ENCODE peak calls at places on chromosome 10, in seven cellular contexts. One of them, this sample, is unnamed.

GRCh38 chr10:76973515-76974289 is 663.9 kb downstream of the KCNMA1 start:
- DNase-seq in bronchial epithelial cell: peak
- DNase-seq in CD8-positive, alpha-beta T cell: no peak
- DNase-seq in kidney epithelial cell: no peak
- DNase-seq in astrocyte of the spinal cord: peak
- DNase-seq in right atrium auricular region: no peak
- DNase-seq in foreskin fibroblast: peak
- DNase-seq in this sample: no peak

GRCh38 chr10:100792544-100792943 is 47.2 kb downstream of the PAX2 start:
- DNase-seq in bronchial epithelial cell: no peak
- DNase-seq in kidney epithelial cell: no peak
- DNase-seq in CD8-positive, alpha-beta T cell: no peak
- DNase-seq in right atrium auricular region: no peak
- DNase-seq in foreskin fibroblast: no peak
- DNase-seq in astrocyte of the spinal cord: no peak
- DNase-seq in this sample: no peak

GRCh38 chr10:103770139-103770538 is 85.2 kb downstream of the SH3PXD2A start:
- DNase-seq in kidney epithelial cell: no peak
- DNase-seq in CD8-positive, alpha-beta T cell: no peak
- DNase-seq in bronchial epithelial cell: no peak
- DNase-seq in right atrium auricular region: no peak
- DNase-seq in foreskin fibroblast: no peak
- DNase-seq in astrocyte of the spinal cord: no peak
- DNase-seq in this sample: no peak

GRCh38 chr10:61733358-61733940 is 70.7 kb downstream of the CABCOCO1 start:
- DNase-seq in right atrium auricular region: no peak
- DNase-seq in bronchial epithelial cell: peak
- DNase-seq in CD8-positive, alpha-beta T cell: no peak
- DNase-seq in astrocyte of the spinal cord: peak
- DNase-seq in kidney epithelial cell: no peak
- DNase-seq in foreskin fibroblast: peak
- DNase-seq in this sample: peak

GRCh38 chr10:98472171-98472570 is 25.4 kb upstream of the HPS1 start:
- DNase-seq in astrocyte of the spinal cord: no peak
- DNase-seq in bronchial epithelial cell: no peak
- DNase-seq in foreskin fibroblast: no peak
- DNase-seq in right atrium auricular region: no peak
- DNase-seq in CD8-positive, alpha-beta T cell: no peak
- DNase-seq in kidney epithelial cell: no peak
- DNase-seq in this sample: no peak

GRCh38 chr10:114869500-114869899 is 47.9 kb downstream of the FHIP2A start:
- DNase-seq in foreskin fibroblast: peak
- DNase-seq in bronchial epithelial cell: peak
- DNase-seq in right atrium auricular region: no peak
- DNase-seq in astrocyte of the spinal cord: peak
- DNase-seq in CD8-positive, alpha-beta T cell: no peak
- DNase-seq in kidney epithelial cell: no peak
- DNase-seq in this sample: no peak

GRCh38 chr10:131641231-131641630 is 259.6 kb upstream of the PPP2R2D start:
- DNase-seq in foreskin fibroblast: no peak
- DNase-seq in kidney epithelial cell: peak
- DNase-seq in astrocyte of the spinal cord: no peak
- DNase-seq in right atrium auricular region: no peak
- DNase-seq in bronchial epithelial cell: no peak
- DNase-seq in CD8-positive, alpha-beta T cell: no peak
- DNase-seq in this sample: peak

GRCh38 chr10:98088186-98088971 is 46.1 kb upstream of the R3HCC1L start:
- DNase-seq in kidney epithelial cell: no peak
- DNase-seq in bronchial epithelial cell: no peak
- DNase-seq in foreskin fibroblast: peak
- DNase-seq in right atrium auricular region: no peak
- DNase-seq in CD8-positive, alpha-beta T cell: no peak
- DNase-seq in astrocyte of the spinal cord: no peak
- DNase-seq in this sample: no peak

GRCh38 chr10:775245-776075 is 86.0 kb upstream of the DIP2C start:
- DNase-seq in foreskin fibroblast: no peak
- DNase-seq in right atrium auricular region: peak
- DNase-seq in kidney epithelial cell: no peak
- DNase-seq in CD8-positive, alpha-beta T cell: no peak
- DNase-seq in astrocyte of the spinal cord: no peak
- DNase-seq in bronchial epithelial cell: no peak
- DNase-seq in this sample: peak

GRCh38 chr10:31864834-31865518 is 63.7 kb downstream of the ARHGAP12 start:
- DNase-seq in foreskin fibroblast: no peak
- DNase-seq in kidney epithelial cell: no peak
- DNase-seq in bronchial epithelial cell: no peak
- DNase-seq in CD8-positive, alpha-beta T cell: no peak
- DNase-seq in right atrium auricular region: no peak
- DNase-seq in astrocyte of the spinal cord: peak
- DNase-seq in this sample: no peak

GRCh38 chr10:109863775-109864174 is 59.5 kb downstream of the XPNPEP1 start:
- DNase-seq in foreskin fibroblast: no peak
- DNase-seq in bronchial epithelial cell: no peak
- DNase-seq in astrocyte of the spinal cord: no peak
- DNase-seq in right atrium auricular region: no peak
- DNase-seq in CD8-positive, alpha-beta T cell: no peak
- DNase-seq in kidney epithelial cell: no peak
- DNase-seq in this sample: no peak

GRCh38 chr10:44925224-44925623 is 14.1 kb downstream of the TMEM72 start:
- DNase-seq in astrocyte of the spinal cord: no peak
- DNase-seq in kidney epithelial cell: no peak
- DNase-seq in foreskin fibroblast: no peak
- DNase-seq in right atrium auricular region: no peak
- DNase-seq in CD8-positive, alpha-beta T cell: no peak
- DNase-seq in bronchial epithelial cell: no peak
- DNase-seq in this sample: no peak

GRCh38 chr10:490891-491571 is 198.4 kb downstream of the DIP2C start:
- DNase-seq in kidney epithelial cell: no peak
- DNase-seq in right atrium auricular region: peak
- DNase-seq in astrocyte of the spinal cord: no peak
- DNase-seq in foreskin fibroblast: peak
- DNase-seq in CD8-positive, alpha-beta T cell: no peak
- DNase-seq in bronchial epithelial cell: no peak
- DNase-seq in this sample: no peak

GRCh38 chr10:48935141-48935540 is 4.5 kb downstream of the LRRC18 start:
- DNase-seq in right atrium auricular region: peak
- DNase-seq in kidney epithelial cell: no peak
- DNase-seq in bronchial epithelial cell: no peak
- DNase-seq in CD8-positive, alpha-beta T cell: no peak
- DNase-seq in astrocyte of the spinal cord: peak
- DNase-seq in foreskin fibroblast: no peak
- DNase-seq in this sample: no peak

GRCh38 chr10:68897336-68897741 is 3.8 kb upstream of the DDX50 start:
- DNase-seq in astrocyte of the spinal cord: peak
- DNase-seq in bronchial epithelial cell: peak
- DNase-seq in kidney epithelial cell: peak
- DNase-seq in CD8-positive, alpha-beta T cell: no peak
- DNase-seq in foreskin fibroblast: peak
- DNase-seq in right atrium auricular region: no peak
- DNase-seq in this sample: peak

GRCh38 chr10:94439275-94439861 is 37.0 kb downstream of the TBC1D12 start:
- DNase-seq in kidney epithelial cell: no peak
- DNase-seq in bronchial epithelial cell: peak
- DNase-seq in astrocyte of the spinal cord: peak
- DNase-seq in right atrium auricular region: no peak
- DNase-seq in foreskin fibroblast: no peak
- DNase-seq in CD8-positive, alpha-beta T cell: no peak
- DNase-seq in this sample: no peak

GRCh38 chr10:118543714-118544400 is 51.6 kb downstream of the PRLHR start:
- DNase-seq in foreskin fibroblast: peak
- DNase-seq in right atrium auricular region: peak
- DNase-seq in astrocyte of the spinal cord: peak
- DNase-seq in bronchial epithelial cell: peak
- DNase-seq in CD8-positive, alpha-beta T cell: peak
- DNase-seq in kidney epithelial cell: no peak
- DNase-seq in this sample: peak

GRCh38 chr10:73867871-73868631 is 6.3 kb downstream of the CAMK2G start:
- DNase-seq in astrocyte of the spinal cord: no peak
- DNase-seq in foreskin fibroblast: no peak
- DNase-seq in CD8-positive, alpha-beta T cell: no peak
- DNase-seq in kidney epithelial cell: no peak
- DNase-seq in bronchial epithelial cell: no peak
- DNase-seq in right atrium auricular region: no peak
- DNase-seq in this sample: no peak

GRCh38 chr10:122503004-122503403 is 41.7 kb downstream of the HTRA1 start:
- DNase-seq in right atrium auricular region: no peak
- DNase-seq in astrocyte of the spinal cord: peak
- DNase-seq in CD8-positive, alpha-beta T cell: no peak
- DNase-seq in foreskin fibroblast: no peak
- DNase-seq in kidney epithelial cell: no peak
- DNase-seq in bronchial epithelial cell: no peak
- DNase-seq in this sample: no peak

GRCh38 chr10:124599588-124600050 is 138.0 kb downstream of the LHPP start:
- DNase-seq in foreskin fibroblast: no peak
- DNase-seq in astrocyte of the spinal cord: no peak
- DNase-seq in kidney epithelial cell: no peak
- DNase-seq in bronchial epithelial cell: no peak
- DNase-seq in CD8-positive, alpha-beta T cell: no peak
- DNase-seq in right atrium auricular region: no peak
- DNase-seq in this sample: no peak

GRCh38 chr10:120328647-120329046 is 128.4 kb upstream of the PLPP4 start:
- DNase-seq in kidney epithelial cell: no peak
- DNase-seq in astrocyte of the spinal cord: no peak
- DNase-seq in foreskin fibroblast: no peak
- DNase-seq in right atrium auricular region: no peak
- DNase-seq in CD8-positive, alpha-beta T cell: no peak
- DNase-seq in bronchial epithelial cell: no peak
- DNase-seq in this sample: no peak

GRCh38 chr10:11357361-11357760 is 254.1 kb downstream of the USP6NL start:
- DNase-seq in bronchial epithelial cell: no peak
- DNase-seq in astrocyte of the spinal cord: no peak
- DNase-seq in foreskin fibroblast: no peak
- DNase-seq in right atrium auricular region: no peak
- DNase-seq in CD8-positive, alpha-beta T cell: no peak
- DNase-seq in kidney epithelial cell: no peak
- DNase-seq in this sample: no peak

GRCh38 chr10:71072146-71072819 is 140.1 kb upstream of the UNC5B start:
- DNase-seq in right atrium auricular region: no peak
- DNase-seq in bronchial epithelial cell: no peak
- DNase-seq in astrocyte of the spinal cord: no peak
- DNase-seq in kidney epithelial cell: no peak
- DNase-seq in foreskin fibroblast: no peak
- DNase-seq in CD8-positive, alpha-beta T cell: no peak
- DNase-seq in this sample: no peak

GRCh38 chr10:117729156-117729555 is 186.6 kb downstream of the EMX2 start:
- DNase-seq in kidney epithelial cell: no peak
- DNase-seq in astrocyte of the spinal cord: no peak
- DNase-seq in foreskin fibroblast: no peak
- DNase-seq in CD8-positive, alpha-beta T cell: no peak
- DNase-seq in right atrium auricular region: no peak
- DNase-seq in bronchial epithelial cell: no peak
- DNase-seq in this sample: no peak

GRCh38 chr10:103632247-103632642 is 138.7 kb downstream of the NEURL1 start:
- DNase-seq in foreskin fibroblast: no peak
- DNase-seq in right atrium auricular region: no peak
- DNase-seq in astrocyte of the spinal cord: no peak
- DNase-seq in bronchial epithelial cell: no peak
- DNase-seq in kidney epithelial cell: no peak
- DNase-seq in CD8-positive, alpha-beta T cell: no peak
- DNase-seq in this sample: no peak

GRCh38 chr10:11611248-11612003 is at the start of gene USP6NL:
- DNase-seq in CD8-positive, alpha-beta T cell: peak
- DNase-seq in foreskin fibroblast: peak
- DNase-seq in bronchial epithelial cell: peak
- DNase-seq in astrocyte of the spinal cord: peak
- DNase-seq in right atrium auricular region: peak
- DNase-seq in kidney epithelial cell: peak
- DNase-seq in this sample: peak

GRCh38 chr10:56605043-56605442 is 244.0 kb upstream of the ZWINT start:
- DNase-seq in kidney epithelial cell: no peak
- DNase-seq in right atrium auricular region: no peak
- DNase-seq in foreskin fibroblast: no peak
- DNase-seq in astrocyte of the spinal cord: no peak
- DNase-seq in bronchial epithelial cell: no peak
- DNase-seq in CD8-positive, alpha-beta T cell: no peak
- DNase-seq in this sample: no peak

GRCh38 chr10:24748214-24748613 is 24.5 kb upstream of the ARHGAP21 start:
- DNase-seq in bronchial epithelial cell: no peak
- DNase-seq in foreskin fibroblast: no peak
- DNase-seq in astrocyte of the spinal cord: no peak
- DNase-seq in right atrium auricular region: no peak
- DNase-seq in kidney epithelial cell: no peak
- DNase-seq in CD8-positive, alpha-beta T cell: no peak
- DNase-seq in this sample: no peak

GRCh38 chr10:80454526-80455460 is 683 bp downstream of the TSPAN14 start:
- DNase-seq in right atrium auricular region: peak
- DNase-seq in astrocyte of the spinal cord: no peak
- DNase-seq in bronchial epithelial cell: no peak
- DNase-seq in CD8-positive, alpha-beta T cell: no peak
- DNase-seq in foreskin fibroblast: peak
- DNase-seq in kidney epithelial cell: no peak
- DNase-seq in this sample: peak

GRCh38 chr10:13184726-13185514 is 23.6 kb downstream of the MCM10 start:
- DNase-seq in foreskin fibroblast: no peak
- DNase-seq in right atrium auricular region: no peak
- DNase-seq in CD8-positive, alpha-beta T cell: no peak
- DNase-seq in bronchial epithelial cell: no peak
- DNase-seq in astrocyte of the spinal cord: no peak
- DNase-seq in kidney epithelial cell: no peak
- DNase-seq in this sample: no peak

GRCh38 chr10:72220637-72221036 is 4.6 kb upstream of the ASCC1 start:
- DNase-seq in bronchial epithelial cell: no peak
- DNase-seq in foreskin fibroblast: no peak
- DNase-seq in kidney epithelial cell: no peak
- DNase-seq in astrocyte of the spinal cord: no peak
- DNase-seq in right atrium auricular region: no peak
- DNase-seq in CD8-positive, alpha-beta T cell: no peak
- DNase-seq in this sample: no peak
- TF ChIP-seq CTCF in bronchial epithelial cell: no peak
- TF ChIP-seq CTCF in foreskin fibroblast: no peak
- TF ChIP-seq CTCF in kidney epithelial cell: no peak
- TF ChIP-seq CTCF in astrocyte of the spinal cord: no peak
- TF ChIP-seq CTCF in right atrium auricular region: no peak
- TF ChIP-seq CTCF in CD8-positive, alpha-beta T cell: no peak
- TF ChIP-seq CTCF in this sample: no peak

GRCh38 chr10:14396441-14397048 is 65.8 kb upstream of the FRMD4A start:
- DNase-seq in CD8-positive, alpha-beta T cell: no peak
- DNase-seq in astrocyte of the spinal cord: no peak
- DNase-seq in right atrium auricular region: no peak
- DNase-seq in bronchial epithelial cell: no peak
- DNase-seq in kidney epithelial cell: no peak
- DNase-seq in foreskin fibroblast: peak
- DNase-seq in this sample: no peak
- TF ChIP-seq CTCF in CD8-positive, alpha-beta T cell: no peak
- TF ChIP-seq CTCF in astrocyte of the spinal cord: peak
- TF ChIP-seq CTCF in right atrium auricular region: no peak
- TF ChIP-seq CTCF in bronchial epithelial cell: no peak
- TF ChIP-seq CTCF in kidney epithelial cell: peak
- TF ChIP-seq CTCF in foreskin fibroblast: peak
- TF ChIP-seq CTCF in this sample: no peak

GRCh38 chr10:14736600-14737081 is 38.1 kb downstream of the FAM107B start:
- DNase-seq in foreskin fibroblast: peak
- DNase-seq in CD8-positive, alpha-beta T cell: no peak
- DNase-seq in right atrium auricular region: no peak
- DNase-seq in kidney epithelial cell: no peak
- DNase-seq in bronchial epithelial cell: no peak
- DNase-seq in astrocyte of the spinal cord: peak
- DNase-seq in this sample: peak
- TF ChIP-seq CTCF in foreskin fibroblast: no peak
- TF ChIP-seq CTCF in CD8-positive, alpha-beta T cell: no peak
- TF ChIP-seq CTCF in right atrium auricular region: no peak
- TF ChIP-seq CTCF in kidney epithelial cell: no peak
- TF ChIP-seq CTCF in bronchial epithelial cell: no peak
- TF ChIP-seq CTCF in astrocyte of the spinal cord: no peak
- TF ChIP-seq CTCF in this sample: no peak

GRCh38 chr10:2938869-2939268 is 128.5 kb upstream of the PFKP start:
- DNase-seq in kidney epithelial cell: no peak
- DNase-seq in astrocyte of the spinal cord: peak
- DNase-seq in bronchial epithelial cell: no peak
- DNase-seq in right atrium auricular region: no peak
- DNase-seq in CD8-positive, alpha-beta T cell: no peak
- DNase-seq in foreskin fibroblast: no peak
- DNase-seq in this sample: no peak
- TF ChIP-seq CTCF in kidney epithelial cell: no peak
- TF ChIP-seq CTCF in astrocyte of the spinal cord: peak
- TF ChIP-seq CTCF in bronchial epithelial cell: no peak
- TF ChIP-seq CTCF in right atrium auricular region: no peak
- TF ChIP-seq CTCF in CD8-positive, alpha-beta T cell: no peak
- TF ChIP-seq CTCF in foreskin fibroblast: peak
- TF ChIP-seq CTCF in this sample: no peak